ENCODE peak calls at places on chromosomes 12 and 14, in ten cellular contexts. Z is heart right ventricle; U is psoas muscle; I is right atrium auricular region; G is aorta; V is CD4-positive, CD25-positive, alpha-beta regulatory T cell; A is GM23248; N is upper lobe of right lung; D is lower lobe of right lung; K is esophagus squamous epithelium. F is an unnamed sample. For H3K9me3, the result is how much of the 10 kb centered on the place peaks cover.

GRCh38 chr14:64604854-64605253 is 55.1 kb downstream of the PPP1R36 start:
- DNase-seq in I (no peak), Z (no peak), V (no peak), A (no peak), G (no peak), N (no peak), U (no peak), D (no peak), K (no peak), F (no peak)

GRCh38 chr12:118651487-118651886 is 275.1 kb downstream of the SUDS3 start:
- DNase-seq in N (no peak), D (no peak), K (no peak), Z (no peak), V (no peak), I (no peak), U (no peak), G (no peak), A (no peak), F (no peak)

GRCh38 chr14:76294876-76295275 is 81.1 kb upstream of the ESRRB start:
- DNase-seq in A (no peak), I (peak), D (no peak), V (no peak), Z (no peak), K (no peak), N (no peak), G (no peak), U (no peak), F (no peak)

GRCh38 chr12:117559978-117560377 is 198.6 kb upstream of the NOS1 start:
- DNase-seq in G (no peak), Z (no peak), A (no peak), U (no peak), I (no peak), K (no peak), D (no peak), V (no peak), N (no peak), F (no peak)

GRCh38 chr14:61498303-61498702 is 176.9 kb downstream of the PRKCH start:
- DNase-seq in N (no peak), Z (no peak), G (no peak), A (no peak), D (no peak), U (no peak), K (no peak), I (no peak), V (no peak), F (no peak)

GRCh38 chr14:90850487-90850886 is 34.3 kb upstream of the TTC7B start:
- DNase-seq in U (no peak), A (no peak), V (no peak), D (no peak), I (no peak), G (no peak), K (no peak), Z (no peak), N (no peak), F (no peak)

GRCh38 chr12:47825239-47825639 is 5.5 kb upstream of the HDAC7 start:
- DNase-seq in N (peak), A (no peak), K (no peak), Z (peak), U (peak), D (peak), V (no peak), G (peak), I (no peak), F (peak)

GRCh38 chr12:65525501-65526141 is 247.1 kb downstream of the MSRB3 start:
- DNase-seq in A (peak), N (no peak), I (no peak), U (no peak), K (no peak), Z (no peak), V (no peak), G (no peak), D (no peak), F (no peak)

GRCh38 chr14:67158559-67158958 is 30.7 kb upstream of the GARIN2 start:
- DNase-seq in N (no peak), A (no peak), V (no peak), U (no peak), I (no peak), D (no peak), K (no peak), Z (no peak), G (no peak), F (no peak)

GRCh38 chr12:92292016-92292415 is 146.4 kb upstream of the BTG1 start:
- DNase-seq in K (no peak), A (no peak), D (no peak), V (no peak), G (no peak), Z (no peak), U (no peak), I (no peak), N (no peak), F (no peak)

GRCh38 chr12:6867407-6868210 is at the start of gene TPI1:
- DNase-seq in Z (peak), N (peak), V (peak), A (peak), K (no peak), I (peak), U (peak), D (peak), G (peak), F (peak)

GRCh38 chr14:71658261-71658860 is 273.9 kb upstream of the RGS6 start:
- DNase-seq in N (no peak), Z (no peak), K (no peak), I (no peak), D (no peak), V (no peak), G (no peak), U (no peak), A (peak), F (no peak)

GRCh38 chr12:20868277-20868676 is 57.8 kb downstream of the SLCO1B3 start:
- DNase-seq in K (no peak), D (no peak), A (no peak), Z (no peak), G (no peak), N (no peak), I (no peak), V (no peak), U (no peak), F (no peak)

GRCh38 chr14:67428501-67429031 is 16.6 kb upstream of the PLEK2 start:
- DNase-seq in G (no peak), N (no peak), Z (no peak), A (peak), U (no peak), I (no peak), V (no peak), D (no peak), K (no peak), F (no peak)

GRCh38 chr12:94092516-94093241 is 55.7 kb upstream of the PLXNC1 start:
- DNase-seq in G (peak), D (no peak), I (peak), U (peak), K (no peak), Z (no peak), V (no peak), A (peak), N (no peak), F (no peak)

DNA sequence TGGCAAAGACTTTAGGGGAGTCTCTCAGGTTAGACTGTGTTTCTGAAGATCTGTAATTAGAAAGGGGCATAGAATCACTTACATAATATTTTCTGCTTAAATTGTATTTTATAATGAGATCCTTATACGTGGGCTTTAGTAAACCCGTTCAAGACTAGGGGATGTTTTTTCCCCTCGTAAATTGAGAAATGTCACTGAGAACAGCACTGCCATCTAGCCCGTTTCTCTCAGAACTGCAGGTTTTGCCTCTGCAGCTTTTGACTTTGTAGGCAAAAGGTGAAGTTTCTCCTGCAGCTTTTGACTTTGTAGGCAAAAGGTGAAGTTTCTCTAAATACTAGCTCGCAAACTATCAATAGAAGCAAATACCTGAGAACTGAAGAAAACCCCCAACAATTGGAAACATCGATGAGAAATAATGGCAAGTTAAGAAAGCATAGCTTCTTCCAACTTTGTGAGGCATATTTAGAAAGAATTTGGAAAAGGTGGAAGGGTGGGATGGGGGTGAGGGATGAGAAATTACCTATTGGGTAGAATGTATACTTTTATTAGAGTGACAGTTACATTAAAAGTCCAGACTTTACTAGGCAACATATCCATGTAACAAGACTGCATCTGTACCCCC is 9.9 kb upstream of the ASPG start:
- DNase-seq in D (no peak), Z (no peak), N (no peak), I (no peak), A (peak), K (no peak), G (no peak), V (no peak), U (no peak), F (no peak)
- H3K9me3 ChIP-seq in D (under half), Z (under half), N (under half), I (under half), A (under half), K (under half), G (under half), V (under half), U (under half), F (under half)

DNA sequence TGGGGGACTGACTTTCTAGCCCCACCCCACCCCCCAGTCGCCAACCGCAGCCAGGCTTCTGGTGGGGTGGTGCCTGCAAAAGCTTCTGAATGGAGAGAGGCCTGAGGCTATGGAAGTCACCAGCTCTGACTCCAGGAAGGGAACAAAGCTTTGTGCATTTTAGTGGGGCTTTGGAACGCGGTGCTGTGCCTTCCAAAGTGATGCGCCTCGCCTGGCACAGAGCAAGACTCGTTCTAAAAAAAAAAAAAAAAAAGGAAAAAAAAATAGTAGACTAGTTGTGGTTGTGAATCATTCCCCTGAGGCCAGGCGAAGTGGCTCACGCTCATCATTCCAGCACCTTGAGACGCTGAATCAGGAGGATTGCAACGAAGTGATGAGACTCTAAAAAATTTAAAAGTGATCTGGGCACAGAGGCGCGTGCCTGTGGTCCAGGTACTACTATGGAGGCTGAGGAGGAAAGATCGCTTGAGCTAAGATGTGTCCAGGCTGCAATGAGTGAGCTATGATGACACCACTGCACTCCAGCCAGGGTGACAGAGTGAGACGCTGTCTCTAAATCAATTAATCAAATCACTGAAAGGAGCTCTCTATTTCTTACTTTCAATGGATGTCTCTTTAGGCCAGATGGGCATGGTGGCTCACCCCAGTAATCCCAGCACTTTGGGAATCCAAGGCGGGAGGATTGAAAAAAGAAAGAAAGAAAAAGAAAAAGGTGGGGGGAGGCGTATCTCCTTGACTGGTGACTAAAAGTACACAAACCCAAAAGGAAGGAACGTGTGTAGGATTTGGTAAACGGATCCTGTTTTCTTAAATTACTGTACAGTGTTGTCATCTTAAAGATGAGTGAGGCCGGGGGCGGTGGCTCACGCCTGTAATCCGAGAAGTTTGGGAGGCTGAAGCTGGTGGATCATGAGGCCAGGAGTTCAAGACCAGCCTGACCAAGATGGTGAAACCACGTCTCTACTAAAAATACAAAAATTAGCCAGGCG is 259.6 kb upstream of the ALG10B start:
- DNase-seq in U (no peak), Z (no peak), V (no peak), K (no peak), G (no peak), D (no peak), A (peak), N (no peak), I (no peak), F (no peak)
- H3K9me3 ChIP-seq in U (under half), Z (under half), V (under half), K (under half), G (under half), D (under half), A (under half), N (under half), I (under half), F (under half)

DNA sequence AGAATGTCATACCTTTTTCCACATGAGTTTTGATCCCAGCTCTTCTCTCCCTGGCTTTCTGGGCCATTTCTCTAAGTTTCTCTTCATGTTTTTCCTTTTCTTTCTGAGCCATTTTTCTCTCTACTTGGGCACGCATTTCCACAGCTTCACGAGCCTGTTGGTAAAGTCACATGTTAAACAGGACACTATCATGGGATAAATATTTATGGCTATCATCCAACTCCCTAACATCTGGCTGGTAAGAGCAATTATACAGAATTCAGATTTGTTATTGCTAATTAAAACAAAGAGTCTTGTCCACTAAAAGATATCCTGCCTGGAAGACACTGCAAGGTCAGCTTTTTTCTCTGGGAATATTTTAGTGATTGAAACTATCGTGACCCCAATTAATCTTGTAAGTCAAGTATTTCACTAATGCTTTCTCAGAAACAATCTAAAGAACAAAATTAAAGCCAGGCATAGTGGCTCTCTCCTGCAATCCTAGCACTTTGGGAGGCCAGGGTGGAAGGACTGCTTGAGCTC is 23.1 kb downstream of the SLIRP start:
- DNase-seq in D (no peak), I (no peak), K (no peak), U (no peak), N (no peak), Z (no peak), A (peak), G (no peak), V (no peak), F (no peak)
- H3K9me3 ChIP-seq in D (under half), I (under half), K (under half), U (under half), N (under half), Z (under half), A (under half), G (under half), V (under half), F (under half)

GRCh38 chr14:40985584-40985983 is 621.1 kb upstream of the LRFN5 start:
- DNase-seq in V (no peak), D (no peak), G (no peak), N (no peak), Z (no peak), A (no peak), I (no peak), K (no peak), U (no peak), F (no peak)

GRCh38 chr14:40983604-40984003 is 623.1 kb upstream of the LRFN5 start:
- DNase-seq in Z (no peak), D (no peak), I (no peak), A (no peak), G (no peak), U (no peak), N (no peak), V (no peak), K (no peak), F (no peak)

GRCh38 chr14:40989260-40989659 is 617.4 kb upstream of the LRFN5 start:
- DNase-seq in A (no peak), I (no peak), Z (no peak), V (no peak), G (no peak), K (no peak), N (no peak), U (no peak), D (no peak), F (no peak)

GRCh38 chr14:40987481-40987880 is 619.2 kb upstream of the LRFN5 start:
- DNase-seq in U (no peak), V (no peak), D (no peak), G (no peak), N (no peak), Z (no peak), K (no peak), A (no peak), I (no peak), F (no peak)
- H3K9me3 ChIP-seq in U (under half), V (under half), D (under half), G (under half), N (under half), Z (under half), K (under half), A (under half), I (under half), F (under half)

GRCh38 chr14:26794731-26795130 is 196.9 kb upstream of the NOVA1 start:
- DNase-seq in V (no peak), K (no peak), I (no peak), G (no peak), A (peak), U (no peak), N (no peak), Z (no peak), D (no peak), F (no peak)

GRCh38 chr14:26791117-26791806 is 193.4 kb upstream of the NOVA1 start:
- DNase-seq in U (no peak), K (no peak), G (no peak), D (no peak), N (no peak), V (no peak), Z (no peak), A (no peak), I (no peak), F (no peak)
- H3K9me3 ChIP-seq in U (under half), K (under half), G (under half), D (under half), N (under half), V (under half), Z (under half), A (under half), I (under half), F (under half)

GRCh38 chr12:34345801-34346200 is 323.5 kb downstream of the ALG10 start:
- DNase-seq in D (no peak), G (no peak), V (no peak), Z (no peak), A (no peak), N (no peak), I (no peak), U (no peak), K (no peak), F (no peak)

GRCh38 chr12:34342048-34342447 is 319.8 kb downstream of the ALG10 start:
- DNase-seq in N (no peak), V (no peak), U (no peak), I (no peak), Z (no peak), K (no peak), G (no peak), D (no peak), A (no peak), F (no peak)

GRCh38 chr12:34344851-34345522 is 322.7 kb downstream of the ALG10 start:
- DNase-seq in V (no peak), N (no peak), G (no peak), K (no peak), Z (no peak), D (no peak), I (no peak), U (no peak), A (no peak), F (no peak)

GRCh38 chr12:34343345-34343744 is 321.0 kb downstream of the ALG10 start:
- DNase-seq in K (no peak), Z (no peak), A (no peak), I (no peak), N (no peak), D (no peak), U (no peak), V (no peak), G (no peak), F (no peak)

GRCh38 chr12:34343766-34344165 is 321.5 kb downstream of the ALG10 start:
- DNase-seq in A (no peak), G (no peak), D (no peak), V (no peak), I (no peak), K (no peak), N (no peak), Z (no peak), U (no peak), F (no peak)
- H3K9me3 ChIP-seq in A (under half), G (under half), D (under half), V (under half), I (under half), K (half or more), N (under half), Z (under half), U (under half), F (under half)

DNA sequence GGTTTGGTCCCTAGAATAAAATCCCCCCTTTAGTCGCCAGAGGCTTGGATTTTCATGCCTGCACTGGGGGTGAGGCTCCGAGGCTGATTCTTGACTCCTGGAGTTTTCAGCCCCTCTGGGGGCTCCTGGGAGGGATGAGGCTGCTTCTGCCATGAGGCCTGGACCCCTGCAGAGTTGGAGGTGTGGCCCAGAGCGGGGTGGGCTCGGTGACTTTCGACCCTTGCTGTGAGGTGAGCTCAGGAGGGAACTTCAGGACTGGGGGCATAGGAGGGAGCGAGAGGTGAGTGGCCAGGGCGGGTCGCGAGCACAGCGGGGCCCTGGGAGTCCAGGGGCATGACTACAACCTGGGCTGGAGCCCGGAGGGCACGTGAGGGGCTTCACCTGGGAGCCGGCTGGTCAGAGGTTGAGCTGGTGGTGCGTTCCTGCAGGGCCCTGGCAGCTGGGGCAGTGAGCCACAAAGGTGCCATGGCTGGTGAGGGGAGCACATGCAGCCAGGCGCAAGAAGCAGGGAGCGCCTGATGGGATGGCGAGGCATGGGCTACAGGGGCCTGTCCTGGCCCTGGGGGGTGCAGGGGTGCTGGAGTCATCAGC is 168.2 kb downstream of the KIF26A start:
- DNase-seq in V (no peak), Z (no peak), D (peak), K (no peak), I (no peak), U (peak), G (peak), N (no peak), A (no peak), F (peak)
- H3K9me3 ChIP-seq in V (under half), Z (under half), D (under half), K (under half), I (under half), U (under half), G (under half), N (under half), A (under half), F (under half)

GRCh38 chr12:132319991-132320570 is 9.3 kb downstream of the GALNT9 start:
- DNase-seq in V (no peak), K (no peak), A (no peak), N (no peak), Z (no peak), G (peak), D (peak), I (no peak), U (no peak), F (no peak)
- H3K9me3 ChIP-seq in V (under half), K (under half), A (under half), N (under half), Z (under half), G (under half), D (under half), I (under half), U (under half), F (under half)

GRCh38 chr14:105858676-105859025 is 332.3 kb downstream of the TMEM121 start:
- DNase-seq in U (peak), N (peak), K (no peak), V (no peak), Z (no peak), D (peak), I (no peak), G (peak), A (no peak), F (no peak)

GRCh38 chr14:105859717-105860614 is 333.6 kb downstream of the TMEM121 start:
- DNase-seq in Z (peak), K (no peak), G (peak), D (peak), A (no peak), N (peak), I (no peak), V (peak), U (peak), F (peak)

GRCh38 chr14:105857223-105857815 is 330.9 kb downstream of the TMEM121 start:
- DNase-seq in U (peak), K (no peak), V (no peak), I (no peak), N (peak), Z (no peak), G (peak), D (peak), A (no peak), F (peak)

GRCh38 chr14:105856676-105857222 is 330.4 kb downstream of the TMEM121 start:
- DNase-seq in G (no peak), K (no peak), I (no peak), Z (no peak), N (no peak), V (no peak), U (no peak), A (no peak), D (no peak), F (no peak)

GRCh38 chr14:105857816-105858675 is 331.7 kb downstream of the TMEM121 start:
- DNase-seq in K (no peak), Z (no peak), U (peak), V (peak), N (peak), I (no peak), A (no peak), G (peak), D (peak), F (peak)
- H3K9me3 ChIP-seq in K (under half), Z (under half), U (under half), V (under half), N (under half), I (under half), A (under half), G (under half), D (under half), F (under half)